ENCODE peak calls at places on chromosomes 1 and 21, in eight cellular contexts. P is stimulated activated CD4-positive, alpha-beta T cell treated with anti-CD3 and anti-CD28 coated beads, Interleukin-12 subunit alpha, Interleukin-12 subunit beta, amount 100 ng/mL, for 4 hours; E is WTC11; G is DMS79 treated with DMSO at 0.1 percent for 48 hours; M is amniotic stem cell; I is sciatic nerve; X is posterior cingulate gyrus; Q is heart left ventricle. J is an unnamed sample.

GRCh38 chr1:220787069-220787614 is 429 bp downstream of the MTARC1 start:
- DNase-seq in P (no peak), E (peak; percentile 72), G (peak; percentile 82), M (no peak), I (no peak), X (no peak), Q (no peak), J (no peak)

GRCh38 chr1:204714861-204715511 is 29.4 kb upstream of the LRRN2 start:
- DNase-seq in P (no peak), E (peak; percentile 68), G (no peak), M (no peak), I (no peak), X (no peak), Q (no peak), J (peak; percentile 27)

GRCh38 chr1:101079341-101079740 is 53.8 kb upstream of the DPH5 start:
- DNase-seq in P (no peak), E (no peak), G (no peak), M (no peak), I (no peak), X (no peak), Q (no peak), J (no peak)

GRCh38 chr21:43362306-43362927 is 64.5 kb downstream of the SIK1 start:
- DNase-seq in P (peak; percentile 66), E (peak; percentile 47), G (no peak), M (no peak), I (peak; percentile 86), X (peak; percentile 58), Q (peak; percentile 88), J (peak; percentile 92)

GRCh38 chr1:214492405-214493075 is 58.9 kb downstream of the PTPN14 start:
- DNase-seq in P (no peak), E (no peak), G (no peak), M (no peak), I (no peak), X (no peak), Q (no peak), J (no peak)

GRCh38 chr1:115069186-115069585 is 20.1 kb downstream of the TSPAN2 start:
- DNase-seq in P (no peak), E (no peak), G (peak; percentile 70), M (no peak), I (no peak), X (no peak), Q (no peak), J (peak; percentile 42)

GRCh38 chr1:44777547-44777946 is 2.2 kb downstream of the RPS8 start:
- DNase-seq in P (no peak), E (no peak), G (no peak), M (no peak), I (no peak), X (no peak), Q (no peak), J (no peak)

GRCh38 chr1:40951943-40952743 is 27.4 kb upstream of the CTPS1 start:
- DNase-seq in P (peak; percentile 57), E (peak; percentile 91), G (peak; percentile 75), M (no peak), I (peak; percentile 82), X (peak; percentile 68), Q (peak; percentile 68), J (peak; percentile 79)

GRCh38 chr1:22453181-22453580 is 1.5 kb downstream of the ZBTB40 start:
- DNase-seq in P (no peak), E (no peak), G (no peak), M (no peak), I (no peak), X (no peak), Q (no peak), J (no peak)

GRCh38 chr1:22053861-22054770 is 1.6 kb downstream of the CDC42 start:
- DNase-seq in P (no peak), E (no peak), G (no peak), M (no peak), I (no peak), X (no peak), Q (no peak), J (no peak)

GRCh38 chr21:46000182-46000730 is 18.7 kb downstream of the COL6A1 start:
- DNase-seq in P (no peak), E (peak; percentile 8), G (no peak), M (no peak), I (peak; percentile 58), X (no peak), Q (peak; percentile 15), J (no peak)

GRCh38 chr1:149849947-149850360 is 49.4 kb upstream of the BOLA1 start:
- DNase-seq in P (no peak), E (no peak), G (peak; percentile 30), M (no peak), I (peak; percentile 17), X (no peak), Q (no peak), J (peak; percentile 20)

GRCh38 chr1:106268070-106268469 is 788.4 kb upstream of the PRMT6 start:
- DNase-seq in P (no peak), E (peak; percentile 10), G (no peak), M (no peak), I (no peak), X (no peak), Q (no peak), J (peak; percentile 5)

GRCh38 chr1:12163210-12163609 is 3.6 kb upstream of the TNFRSF1B start:
- DNase-seq in P (no peak), E (no peak), G (no peak), M (no peak), I (no peak), X (no peak), Q (no peak), J (no peak)

GRCh38 chr1:65065535-65066378 is 82.2 kb upstream of the AK4 start:
- DNase-seq in P (no peak), E (peak; percentile 72), G (peak; percentile 25), M (no peak), I (peak; percentile 74), X (no peak), Q (peak; percentile 35), J (no peak)

GRCh38 chr1:197320991-197321531 is 53.0 kb downstream of the CRB1 start:
- DNase-seq in P (no peak), E (no peak), G (no peak), M (no peak), I (no peak), X (no peak), Q (no peak), J (no peak)

GRCh38 chr21:14486869-14487268 is 59.2 kb downstream of the SAMSN1 start:
- DNase-seq in P (no peak), E (no peak), G (no peak), M (no peak), I (no peak), X (no peak), Q (no peak), J (no peak)